ENCODE peak calls at places on chromosome 15, in seven cellular contexts. W is foreskin fibroblast, X is HT1080, N is activated gamma-delta T cell treated with Interleukin-2 at 50 U/mL for 16 hours, E is RWPE2, A is GM04503, L is RPMI8226. T is an unnamed sample.

GRCh38 chr15:62021991-62022600 is 38.2 kb downstream of the VPS13C start:
- DNase-seq in W (peak), X (no peak), N (no peak), E (no peak), A (no peak), L (no peak), T (no peak)

GRCh38 chr15:86865920-86866319 is 786.2 kb downstream of the AGBL1 start:
- DNase-seq in W (no peak), X (no peak), N (no peak), E (no peak), A (no peak), L (no peak), T (no peak)

GRCh38 chr15:99708563-99708962 is 24.7 kb downstream of the LYSMD4 start:
- DNase-seq in W (peak), X (peak), N (no peak), E (peak), A (peak), L (no peak), T (peak)

GRCh38 chr15:90031231-90031791 is 30.2 kb downstream of the ZNF710 start:
- DNase-seq in W (peak), X (no peak), N (no peak), E (peak), A (peak), L (peak), T (peak)

GRCh38 chr15:101126618-101127502 is 125.0 kb downstream of the CHSY1 start:
- DNase-seq in W (peak), X (no peak), N (no peak), E (no peak), A (peak), L (peak), T (peak)

GRCh38 chr15:90558182-90558581 is 28.5 kb downstream of the CRTC3 start:
- DNase-seq in W (peak), X (no peak), N (no peak), E (no peak), A (no peak), L (no peak), T (no peak)

GRCh38 chr15:94848054-94848453 is 616.7 kb downstream of the MCTP2 start:
- DNase-seq in W (no peak), X (no peak), N (no peak), E (no peak), A (no peak), L (no peak), T (no peak)

GRCh38 chr15:56798639-56799038 is 65.3 kb upstream of the ZNF280D start:
- DNase-seq in W (no peak), X (peak), N (no peak), E (no peak), A (no peak), L (no peak), T (no peak)

GRCh38 chr15:85625856-85626255 is 168.9 kb downstream of the KLHL25 start:
- DNase-seq in W (peak), X (peak), N (peak), E (no peak), A (no peak), L (peak), T (peak)

GRCh38 chr15:73941871-73942635 is 15.8 kb downstream of the LOXL1 start:
- DNase-seq in W (no peak), X (peak), N (peak), E (no peak), A (no peak), L (peak), T (no peak)

GRCh38 chr15:26971303-26972018 is 480 bp downstream of the GABRG3 start:
- DNase-seq in W (no peak), X (no peak), N (no peak), E (no peak), A (no peak), L (no peak), T (no peak)

GRCh38 chr15:95684693-95685115 is 645.8 kb upstream of the NR2F2 start:
- DNase-seq in W (peak), X (peak), N (no peak), E (no peak), A (peak), L (no peak), T (peak)

GRCh38 chr15:40441012-40441735 is 421 bp downstream of the BAHD1 start:
- DNase-seq in W (no peak), X (no peak), N (no peak), E (peak), A (no peak), L (no peak), T (no peak)

GRCh38 chr15:89837134-89837829 is 22.6 kb upstream of the ANPEP start:
- DNase-seq in W (peak), X (peak), N (no peak), E (no peak), A (no peak), L (no peak), T (peak)

GRCh38 chr15:92599394-92599970 is 56.1 kb downstream of the FAM174B start:
- DNase-seq in W (no peak), X (peak), N (no peak), E (no peak), A (no peak), L (no peak), T (no peak)

GRCh38 chr15:68558318-68559305 is 20.2 kb upstream of the CORO2B start:
- DNase-seq in W (peak), X (peak), N (no peak), E (peak), A (no peak), L (no peak), T (no peak)

GRCh38 chr15:79674124-79674465 is 222.7 kb downstream of the MTHFS start:
- DNase-seq in W (no peak), X (no peak), N (no peak), E (no peak), A (no peak), L (no peak), T (no peak)

GRCh38 chr15:67521770-67522568 is 1.0 kb downstream of the C15orf61 start:
- DNase-seq in W (peak), X (peak), N (no peak), E (no peak), A (no peak), L (peak), T (peak)

GRCh38 chr15:98649996-98650870 is 1.9 kb downstream of the IGF1R start:
- DNase-seq in W (peak), X (no peak), N (peak), E (no peak), A (no peak), L (peak), T (peak)

GRCh38 chr15:86079491-86080266 is at the start of gene AGBL1:
- DNase-seq in W (no peak), X (no peak), N (no peak), E (no peak), A (no peak), L (no peak), T (no peak)

GRCh38 chr15:74317820-74318375 is 49.5 kb downstream of the CYP11A1 start:
- DNase-seq in W (peak), X (peak), N (no peak), E (no peak), A (peak), L (no peak), T (peak)

GRCh38 chr15:98505611-98506031 is 142.7 kb upstream of the IGF1R start:
- DNase-seq in W (peak), X (no peak), N (no peak), E (no peak), A (no peak), L (no peak), T (peak)

GRCh38 chr15:96019114-96019513 is 311.4 kb upstream of the NR2F2 start:
- DNase-seq in W (no peak), X (no peak), N (no peak), E (no peak), A (no peak), L (no peak), T (no peak)

GRCh38 chr15:92097473-92098178 is 244.1 kb downstream of the SLCO3A1 start:
- DNase-seq in W (peak), X (peak), N (peak), E (no peak), A (no peak), L (peak), T (peak)

GRCh38 chr15:88383354-88383753 is 83.8 kb downstream of the MRPL46 start:
- DNase-seq in W (no peak), X (no peak), N (no peak), E (no peak), A (no peak), L (no peak), T (no peak)

GRCh38 chr15:41020829-41021228 is 67.6 kb downstream of the CHAC1 start:
- DNase-seq in W (no peak), X (no peak), N (no peak), E (no peak), A (no peak), L (no peak), T (no peak)

GRCh38 chr15:74696398-74696729 is 540 bp upstream of the EDC3 start:
- DNase-seq in W (no peak), X (no peak), N (no peak), E (no peak), A (no peak), L (no peak), T (no peak)

GRCh38 chr15:50260969-50261496 is 4.5 kb downstream of the HDC start:
- DNase-seq in W (no peak), X (no peak), N (no peak), E (no peak), A (no peak), L (no peak), T (no peak)

GRCh38 chr15:38187646-38188313 is 64.9 kb upstream of the SPRED1 start:
- DNase-seq in W (no peak), X (no peak), N (no peak), E (no peak), A (no peak), L (no peak), T (no peak)

GRCh38 chr15:74265046-74265639 is 29.0 kb downstream of the CCDC33 start:
- DNase-seq in W (peak), X (no peak), N (no peak), E (no peak), A (no peak), L (peak), T (no peak)

GRCh38 chr15:53830707-53831386 is 71.4 kb upstream of the WDR72 start:
- DNase-seq in W (no peak), X (no peak), N (no peak), E (no peak), A (no peak), L (no peak), T (no peak)

GRCh38 chr15:63605816-63606215 is 8.6 kb downstream of the FBXL22 start:
- DNase-seq in W (no peak), X (peak), N (peak), E (no peak), A (no peak), L (no peak), T (no peak)

GRCh38 chr15:40115670-40116093 is 7.0 kb upstream of the BMF start:
- DNase-seq in W (no peak), X (peak), N (peak), E (no peak), A (no peak), L (peak), T (no peak)

GRCh38 chr15:63476229-63476632 is 28.2 kb upstream of the USP3 start:
- DNase-seq in W (peak), X (peak), N (no peak), E (no peak), A (peak), L (no peak), T (peak)

GRCh38 chr15:67080900-67081431 is 15.6 kb downstream of the SMAD3 start:
- DNase-seq in W (peak), X (peak), N (no peak), E (no peak), A (peak), L (peak), T (peak)

T was measured in fibroblast of gingiva.